ENCODE peak calls at places on chromosomes 12 and 14, in five cellular contexts. F, A, U, N and L are unnamed samples.

GRCh38 chr12:89087149-89087834 is 265.0 kb downstream of the DUSP6 start:
- DNase-seq in F (no peak), A (no peak), U (no peak), N (no peak), L (no peak)

GRCh38 chr14:104774453-104775072 is 21.0 kb downstream of the AKT1 start:
- DNase-seq in F (no peak), A (no peak), U (no peak), N (no peak), L (peak)

GRCh38 chr14:75274899-75275569 is 3.6 kb upstream of the FOS start:
- DNase-seq in F (no peak), A (no peak), U (no peak), N (peak), L (no peak)

GRCh38 chr12:110243227-110243626 is 37.8 kb upstream of the ATP2A2 start:
- DNase-seq in F (no peak), A (no peak), U (no peak), N (no peak), L (no peak)

GRCh38 chr14:102043251-102044025 is 43.4 kb downstream of the HSP90AA1 start:
- DNase-seq in F (no peak), A (no peak), U (no peak), N (no peak), L (no peak)

GRCh38 chr12:2283910-2284309 is 231.1 kb downstream of the CACNA1C start:
- DNase-seq in F (no peak), A (no peak), U (no peak), N (peak), L (no peak)

GRCh38 chr12:100718212-100718611 is 76.4 kb upstream of the ANO4 start:
- DNase-seq in F (no peak), A (no peak), U (no peak), N (peak), L (no peak)

GRCh38 chr14:36582011-36582873 is at the start of gene NKX2-8:
- DNase-seq in F (no peak), A (peak), U (peak), N (no peak), L (no peak)

GRCh38 chr12:61357496-61357895 is 902.7 kb upstream of the USP15 start:
- DNase-seq in F (no peak), A (no peak), U (no peak), N (no peak), L (no peak)

GRCh38 chr14:93045211-93045674 is 70.5 kb downstream of the ITPK1 start:
- DNase-seq in F (no peak), A (no peak), U (no peak), N (peak), L (no peak)

GRCh38 chr12:50556273-50556672 is 51.5 kb downstream of the DIP2B start:
- DNase-seq in F (no peak), A (no peak), U (no peak), N (no peak), L (no peak)

GRCh38 chr12:94202245-94203180 is 54.1 kb downstream of the PLXNC1 start:
- DNase-seq in F (no peak), A (no peak), U (no peak), N (no peak), L (peak)

GRCh38 chr12:12872139-12872933 is 19.0 kb upstream of the GPRC5A start:
- DNase-seq in F (no peak), A (no peak), U (no peak), N (peak), L (peak)

GRCh38 chr14:100237735-100238418 is 1.1 kb upstream of the YY1 start:
- DNase-seq in F (peak), A (peak), U (peak), N (peak), L (peak)

GRCh38 chr14:29527286-29527685 is 400.4 kb downstream of the PRKD1 start:
- DNase-seq in F (no peak), A (no peak), U (no peak), N (no peak), L (no peak)

GRCh38 chr14:50792058-50792477 is 38.9 kb downstream of the NIN start:
- DNase-seq in F (no peak), A (no peak), U (no peak), N (no peak), L (no peak)

GRCh38 chr12:110741371-110741770 is 1.3 kb downstream of the PPP1CC start:
- DNase-seq in F (peak), A (no peak), U (no peak), N (peak), L (no peak)

GRCh38 chr14:104187121-104187889 is 48.9 kb downstream of the KIF26A start:
- DNase-seq in F (no peak), A (no peak), U (no peak), N (no peak), L (no peak)

GRCh38 chr14:73755434-73756014 is 41.3 kb upstream of the PNMA1 start:
- DNase-seq in F (no peak), A (peak), U (no peak), N (no peak), L (no peak)

GRCh38 chr12:27606986-27607385 is 83.0 kb downstream of the PPFIBP1 start:
- DNase-seq in F (no peak), A (no peak), U (no peak), N (no peak), L (no peak)

GRCh38 chr12:51389302-51389999 is 1.8 kb downstream of the GALNT6 start:
- DNase-seq in F (no peak), A (no peak), U (no peak), N (peak), L (no peak)

GRCh38 chr12:101653503-101653902 is 43.9 kb upstream of the CHPT1 start:
- DNase-seq in F (no peak), A (no peak), U (no peak), N (no peak), L (no peak)

GRCh38 chr12:26744697-26745440 is 88.1 kb downstream of the ITPR2 start:
- DNase-seq in F (no peak), A (no peak), U (no peak), N (peak), L (no peak)

GRCh38 chr12:62581288-62582064 is 114.8 kb downstream of the MON2 start:
- DNase-seq in F (no peak), A (no peak), U (no peak), N (peak), L (no peak)

GRCh38 chr14:91388551-91388975 is 29.1 kb downstream of the CCDC88C start:
- DNase-seq in F (peak), A (no peak), U (no peak), N (no peak), L (no peak)

GRCh38 chr12:19388131-19388549 is 51.2 kb upstream of the AEBP2 start:
- DNase-seq in F (no peak), A (no peak), U (no peak), N (no peak), L (no peak)

GRCh38 chr12:5745251-5745888 is 199.7 kb downstream of the ANO2 start:
- DNase-seq in F (peak), A (no peak), U (peak), N (peak), L (peak)

GRCh38 chr12:101697930-101698781 is 716 bp downstream of the CHPT1 start:
- DNase-seq in F (peak), A (peak), U (peak), N (peak), L (peak)

GRCh38 chr12:13194462-13195110 is 1.9 kb upstream of the EMP1 start:
- DNase-seq in F (no peak), A (no peak), U (no peak), N (no peak), L (no peak)

GRCh38 chr12:68334136-68334535 is 2.0 kb upstream of the MDM1 start:
- DNase-seq in F (peak), A (no peak), U (no peak), N (no peak), L (no peak)

GRCh38 chr14:24399981-24400718 is 1.3 kb downstream of the NYNRIN start:
- DNase-seq in F (no peak), A (no peak), U (no peak), N (no peak), L (no peak)

GRCh38 chr12:21502164-21502496 is 541 bp downstream of the GOLT1B start:
- DNase-seq in F (peak), A (no peak), U (no peak), N (peak), L (no peak)

GRCh38 chr12:11765817-11766794 is 116.6 kb downstream of the ETV6 start:
- DNase-seq in F (peak), A (peak), U (peak), N (peak), L (no peak)

GRCh38 chr12:127286281-127286680 is 980.7 kb upstream of the TMEM132C start:
- DNase-seq in F (no peak), A (no peak), U (no peak), N (no peak), L (no peak)

GRCh38 chr14:48914382-48914781 is 671.8 kb downstream of the RPS29 start:
- DNase-seq in F (no peak), A (no peak), U (no peak), N (no peak), L (no peak)

GRCh38 chr12:99529966-99530365 is 117.6 kb upstream of the GARIN6 start:
- DNase-seq in F (no peak), A (no peak), U (no peak), N (peak), L (no peak)

GRCh38 chr12:47651368-47652254 is 54.2 kb downstream of the RPAP3 start:
- DNase-seq in F (peak), A (peak), U (peak), N (peak), L (peak)

GRCh38 chr12:132139912-132140311 is 4.2 kb downstream of the DDX51 start:
- DNase-seq in F (no peak), A (no peak), U (no peak), N (no peak), L (no peak)

GRCh38 chr12:8080131-8080530 is 1.9 kb upstream of the NECAP1 start:
- DNase-seq in F (no peak), A (no peak), U (no peak), N (no peak), L (no peak)